ENCODE peak calls at places on chromosomes 7 and 10, in ten cellular contexts. T, U, E, P, D, V, Q, H, R and G are unnamed samples.

GRCh38 chr10:21517983-21518628 is 7.4 kb downstream of the SKIDA1 start:
- DNase-seq in T (no peak), U (no peak), E (no peak), P (no peak), D (no peak), V (peak; percentile 47), Q (no peak), H (no peak), R (peak; percentile 83), G (no peak)

GRCh38 chr7:33853361-33854062 is 51.8 kb upstream of the BMPER start:
- DNase-seq in T (no peak), U (no peak), E (no peak), P (no peak), D (no peak), V (no peak), Q (peak; percentile 24), H (no peak), R (no peak), G (no peak)

GRCh38 chr7:129387537-129387936 is 46.7 kb upstream of the STRIP2 start:
- DNase-seq in T (no peak), U (no peak), E (no peak), P (no peak), D (no peak), V (no peak), Q (no peak), H (no peak), R (no peak), G (no peak)

GRCh38 chr7:97011536-97012292 is 6.4 kb downstream of the DLX6 start:
- DNase-seq in T (no peak), U (no peak), E (no peak), P (no peak), D (no peak), V (no peak), Q (peak; percentile 45), H (no peak), R (no peak), G (no peak)

GRCh38 chr10:97572214-97572989 is at the start of gene ANKRD2:
- DNase-seq in T (peak; percentile 81), U (peak; percentile 76), E (peak; percentile 78), P (peak; percentile 93), D (peak; percentile 89), V (peak; percentile 80), Q (no peak), H (peak; percentile 90), R (no peak), G (peak; percentile 71)

GRCh38 chr10:683448-684071 is 5.9 kb downstream of the DIP2C start:
- DNase-seq in T (peak; percentile 89), U (no peak), E (no peak), P (peak; percentile 78), D (peak; percentile 68), V (no peak), Q (no peak), H (no peak), R (no peak), G (peak; percentile 73)

GRCh38 chr7:134350682-134351081 is 34.0 kb upstream of the SLC35B4 start:
- DNase-seq in T (no peak), U (no peak), E (no peak), P (no peak), D (no peak), V (no peak), Q (no peak), H (no peak), R (no peak), G (no peak)

GRCh38 chr7:958221-959200 is 4.0 kb upstream of the ADAP1 start:
- DNase-seq in T (no peak), U (no peak), E (peak; percentile 7), P (no peak), D (no peak), V (no peak), Q (no peak), H (peak; percentile 67), R (no peak), G (no peak)

GRCh38 chr7:129762387-129762969 is 151.0 kb downstream of the NRF1 start:
- DNase-seq in T (no peak), U (no peak), E (no peak), P (no peak), D (no peak), V (no peak), Q (no peak), H (no peak), R (no peak), G (no peak)

GRCh38 chr7:139046143-139046542 is 10.3 kb upstream of the ZC3HAV1L start:
- DNase-seq in T (no peak), U (no peak), E (no peak), P (no peak), D (no peak), V (no peak), Q (no peak), H (no peak), R (no peak), G (no peak)

GRCh38 chr7:17640730-17641377 is 299.4 kb downstream of the SNX13 start:
- DNase-seq in T (peak; percentile 18), U (peak; percentile 73), E (no peak), P (peak; percentile 59), D (no peak), V (peak; percentile 23), Q (no peak), H (no peak), R (no peak), G (no peak)
- TF ChIP-seq CTCF in T (peak; percentile 53), U (peak; percentile 58), E (peak; percentile 68), P (peak; percentile 43), D (peak; percentile 11), V (peak; percentile 57), Q (peak; percentile 67), H (peak; percentile 61), R (no peak), G (peak; percentile 40)

GRCh38 chr7:100154651-100155491 is 3.7 kb downstream of the TRAPPC14 start:
- DNase-seq in T (no peak), U (no peak), E (peak; percentile 80), P (no peak), D (no peak), V (no peak), Q (no peak), H (peak; percentile 79), R (no peak), G (no peak)
- TF ChIP-seq POLR2A in T (no peak), U (no peak), E (peak; percentile 22), P (no peak), D (no peak), V (no peak), Q (no peak), H (no peak), R (no peak), G (no peak)

GRCh38 chr7:93409324-93409723 is 165.2 kb downstream of the CALCR start:
- DNase-seq in T (no peak), U (no peak), E (no peak), P (no peak), D (no peak), V (no peak), Q (no peak), H (no peak), R (no peak), G (no peak)

GRCh38 chr7:93402944-93403343 is 170.8 kb downstream of the VPS50 start:
- DNase-seq in T (no peak), U (no peak), E (no peak), P (no peak), D (no peak), V (no peak), Q (no peak), H (no peak), R (no peak), G (no peak)

DNA sequence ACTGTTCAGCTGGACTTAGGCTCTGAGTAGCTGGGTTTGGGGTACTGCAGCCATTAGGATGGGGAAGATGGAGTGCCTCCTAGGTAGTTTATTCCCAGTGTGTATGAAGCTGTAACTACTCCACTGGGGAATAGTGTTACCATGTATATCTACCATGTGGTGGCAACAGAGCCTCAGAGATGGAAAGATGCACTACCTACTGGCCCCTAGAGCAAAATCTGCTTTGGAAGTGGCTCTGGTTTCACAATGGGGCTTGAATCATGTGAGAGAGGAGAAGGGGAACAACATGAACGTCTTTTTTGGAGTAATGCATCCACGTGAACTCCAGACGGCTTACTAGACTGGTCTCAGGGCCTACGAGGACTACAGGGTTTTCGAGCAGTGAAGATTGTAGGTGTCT is 167.3 kb downstream of the CALCR start:
- DNase-seq in T (no peak), U (no peak), E (no peak), P (no peak), D (no peak), V (no peak), Q (no peak), H (no peak), R (no peak), G (no peak)
- TF ChIP-seq CTCF in T (no peak), U (no peak), E (no peak), P (no peak), D (no peak), V (no peak), Q (no peak), H (no peak), R (no peak), G (no peak)

GRCh38 chr10:110414563-110415309 is 83.0 kb upstream of the DUSP5 start:
- DNase-seq in T (peak; percentile 81), U (no peak), E (peak; percentile 80), P (no peak), D (peak; percentile 26), V (peak; percentile 17), Q (no peak), H (peak; percentile 91), R (no peak), G (no peak)
- TF ChIP-seq POLR2A in T (no peak), U (no peak), E (no peak), P (no peak), D (no peak), V (no peak), Q (no peak), H (no peak), R (no peak), G (no peak)

GRCh38 chr10:45589868-45590267 is 82.7 kb downstream of the ZFAND4 start:
- DNase-seq in T (no peak), U (no peak), E (no peak), P (no peak), D (no peak), V (no peak), Q (no peak), H (no peak), R (no peak), G (no peak)
- TF ChIP-seq CTCF in T (no peak), U (no peak), E (no peak), P (no peak), D (no peak), V (no peak), Q (no peak), H (no peak), R (no peak), G (no peak)

DNA sequence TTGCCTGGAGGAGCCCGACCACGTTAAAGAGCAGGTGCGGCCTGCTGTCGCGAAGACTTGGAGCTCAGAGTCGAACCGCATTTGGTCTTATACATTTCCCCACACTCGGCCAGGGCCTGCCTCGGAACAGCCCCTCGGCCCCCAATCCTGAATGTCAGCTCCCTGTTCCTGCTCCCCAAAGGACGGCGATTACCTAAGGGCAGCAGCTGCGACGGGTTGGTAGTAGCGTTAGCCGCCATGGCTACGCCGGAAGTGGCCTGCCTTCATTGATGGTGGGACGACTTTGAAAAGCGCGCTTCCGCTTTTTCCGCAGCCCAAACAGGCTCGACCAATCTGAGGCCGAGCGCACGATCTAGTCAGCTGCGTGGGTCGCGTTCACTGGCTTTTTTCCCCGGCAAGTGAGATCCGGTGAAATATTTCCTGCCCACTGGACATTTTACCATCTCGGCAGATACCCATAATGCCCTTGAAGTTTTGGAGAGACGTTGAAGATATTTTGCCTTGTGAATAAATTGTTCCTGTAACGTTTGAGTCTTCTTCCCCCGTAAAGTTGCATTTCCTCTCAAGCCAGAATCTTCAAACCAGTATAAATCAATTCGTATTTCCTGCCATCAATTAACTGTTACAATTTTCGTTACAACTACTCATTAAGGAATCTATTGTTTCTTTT is at the start of gene LSM5:
- DNase-seq in T (peak; percentile 72), U (peak; percentile 86), E (peak; percentile 93), P (peak; percentile 93), D (peak; percentile 90), V (peak; percentile 92), Q (peak; percentile 96), H (peak; percentile 97), R (peak; percentile 90), G (peak; percentile 91)
- TF ChIP-seq POLR2A in T (peak; percentile 75), U (peak; percentile 30), E (peak; percentile 26), P (peak; percentile 47), D (peak; percentile 40), V (no peak), Q (no peak), H (no peak), R (no peak), G (no peak)